ENCODE peak calls at places on chromosomes 5 and 9, in six cellular contexts. Y, T, P, Q, I and J are unnamed samples. For H3K27me3 and H3K9me3, the result is how much of the 10 kb centered on the place peaks cover.

GRCh38 chr5:10199700-10200099 is 50.0 kb downstream of the ATPSCKMT start:
- DNase-seq in Y (no peak), T (no peak), P (no peak), Q (no peak), I (no peak), J (no peak)

GRCh38 chr5:61048534-61048933 is 103.5 kb downstream of the NDUFAF2 start:
- DNase-seq in Y (no peak), T (no peak), P (no peak), Q (no peak), I (no peak), J (no peak)

GRCh38 chr9:113929634-113930092 is 53.6 kb downstream of the ZNF618 start:
- DNase-seq in Y (no peak), T (no peak), P (no peak), Q (no peak), I (no peak), J (no peak)

GRCh38 chr9:16133032-16133431 is 580.2 kb downstream of the CCDC171 start:
- DNase-seq in Y (no peak), T (no peak), P (no peak), Q (no peak), I (no peak), J (no peak)

GRCh38 chr9:12730952-12731351 is 37.8 kb downstream of the TYRP1 start:
- DNase-seq in Y (no peak), T (no peak), P (no peak), Q (no peak), I (no peak), J (no peak)

GRCh38 chr5:77305921-77306320 is 95.4 kb downstream of the PDE8B start:
- DNase-seq in Y (no peak), T (peak), P (no peak), Q (no peak), I (no peak), J (no peak)

GRCh38 chr5:1779782-1780620 is 19.6 kb downstream of the MRPL36 start:
- DNase-seq in Y (no peak), T (peak), P (no peak), Q (no peak), I (peak), J (no peak)

GRCh38 chr5:51843893-51844292 is 460.6 kb downstream of the ISL1 start:
- DNase-seq in Y (no peak), T (no peak), P (no peak), Q (no peak), I (peak), J (no peak)

GRCh38 chr9:109805054-109805453 is 25.1 kb downstream of the PALM2AKAP2 start:
- DNase-seq in Y (no peak), T (no peak), P (no peak), Q (no peak), I (peak), J (peak)

GRCh38 chr5:12794476-12795332 is 890.5 kb upstream of the CTNND2 start:
- DNase-seq in Y (no peak), T (no peak), P (peak), Q (no peak), I (peak), J (no peak)

GRCh38 chr9:68847765-68848164 is 142.7 kb downstream of the PIP5K1B start:
- DNase-seq in Y (no peak), T (no peak), P (no peak), Q (no peak), I (no peak), J (no peak)

GRCh38 chr5:103620851-103621547 is 58.4 kb upstream of the NUDT12 start:
- DNase-seq in Y (no peak), T (no peak), P (no peak), Q (no peak), I (no peak), J (no peak)

GRCh38 chr5:103624035-103624461 is 61.5 kb upstream of the NUDT12 start:
- DNase-seq in Y (no peak), T (no peak), P (no peak), Q (no peak), I (no peak), J (no peak)

GRCh38 chr5:103621548-103621930 is 59.0 kb upstream of the NUDT12 start:
- DNase-seq in Y (no peak), T (no peak), P (no peak), Q (no peak), I (no peak), J (no peak)

DNA sequence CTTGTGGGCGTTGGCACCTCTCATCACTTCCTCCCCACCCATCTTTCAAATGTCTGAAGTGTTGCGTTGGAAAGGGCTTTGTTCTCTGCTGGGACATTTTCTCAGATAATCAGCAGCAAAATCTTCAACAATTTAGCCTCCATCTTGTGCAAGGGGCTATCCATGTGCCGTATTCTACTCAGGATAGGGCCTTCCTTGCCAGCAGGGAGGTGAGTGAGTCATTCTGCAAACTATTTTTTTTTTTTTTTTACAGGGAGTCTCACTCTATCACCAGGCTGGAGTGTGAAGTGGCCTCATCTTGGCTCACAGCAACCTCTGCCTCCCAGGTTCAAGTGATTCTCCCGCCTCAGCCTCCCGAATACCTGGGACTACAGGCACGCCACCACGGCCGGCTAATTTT is 62.2 kb upstream of the NUDT12 start:
- DNase-seq in Y (no peak), T (no peak), P (no peak), Q (no peak), I (no peak), J (no peak)
- H3K27ac ChIP-seq in Y (no peak), T (no peak), P (no peak), Q (no peak), I (peak), J (no peak)

DNA sequence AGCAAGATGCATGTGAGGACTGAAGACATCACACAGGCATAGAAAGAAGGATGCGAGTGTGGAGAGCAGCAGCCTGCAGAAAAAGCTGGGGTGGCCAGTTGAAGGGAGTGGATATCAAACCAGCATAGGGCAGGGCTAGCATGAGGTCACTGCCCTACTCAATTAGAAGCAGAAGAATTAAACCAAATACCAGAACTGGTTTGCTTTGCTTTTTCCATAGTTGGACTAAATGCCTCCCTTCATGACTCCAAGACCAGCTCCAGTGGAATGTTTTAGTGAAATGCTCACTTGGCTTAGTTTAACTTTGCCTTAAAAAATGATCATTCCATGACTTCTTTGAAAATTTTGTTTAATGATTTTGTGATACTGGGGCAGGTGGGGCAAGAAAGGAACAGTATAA is 45.8 kb downstream of the TMEM167A start:
- DNase-seq in Y (no peak), T (no peak), P (no peak), Q (no peak), I (no peak), J (no peak)
- H3K27me3 ChIP-seq in Y (under half), T (under half), P (under half), Q (under half), I (under half), J (under half)

GRCh38 chr5:36013182-36013581 is 22.0 kb upstream of the UGT3A1 start:
- DNase-seq in Y (no peak), T (no peak), P (no peak), Q (no peak), I (no peak), J (no peak)
- H3K9me3 ChIP-seq in Y (under half), T (under half), P (under half), Q (under half), I (under half), J (under half)

GRCh38 chr9:76845254-76845653 is 60.7 kb downstream of the PRUNE2 start:
- DNase-seq in Y (no peak), T (no peak), P (no peak), Q (no peak), I (no peak), J (no peak)
- H3K27ac ChIP-seq in Y (no peak), T (peak), P (no peak), Q (no peak), I (no peak), J (no peak)

GRCh38 chr9:29214162-29214520 is 1640.9 kb upstream of the C9orf72 start:
- DNase-seq in Y (no peak), T (peak), P (peak), Q (no peak), I (no peak), J (no peak)
- H3K27me3 ChIP-seq in Y (under half), T (under half), P (under half), Q (under half), I (under half), J (half or more)

DNA sequence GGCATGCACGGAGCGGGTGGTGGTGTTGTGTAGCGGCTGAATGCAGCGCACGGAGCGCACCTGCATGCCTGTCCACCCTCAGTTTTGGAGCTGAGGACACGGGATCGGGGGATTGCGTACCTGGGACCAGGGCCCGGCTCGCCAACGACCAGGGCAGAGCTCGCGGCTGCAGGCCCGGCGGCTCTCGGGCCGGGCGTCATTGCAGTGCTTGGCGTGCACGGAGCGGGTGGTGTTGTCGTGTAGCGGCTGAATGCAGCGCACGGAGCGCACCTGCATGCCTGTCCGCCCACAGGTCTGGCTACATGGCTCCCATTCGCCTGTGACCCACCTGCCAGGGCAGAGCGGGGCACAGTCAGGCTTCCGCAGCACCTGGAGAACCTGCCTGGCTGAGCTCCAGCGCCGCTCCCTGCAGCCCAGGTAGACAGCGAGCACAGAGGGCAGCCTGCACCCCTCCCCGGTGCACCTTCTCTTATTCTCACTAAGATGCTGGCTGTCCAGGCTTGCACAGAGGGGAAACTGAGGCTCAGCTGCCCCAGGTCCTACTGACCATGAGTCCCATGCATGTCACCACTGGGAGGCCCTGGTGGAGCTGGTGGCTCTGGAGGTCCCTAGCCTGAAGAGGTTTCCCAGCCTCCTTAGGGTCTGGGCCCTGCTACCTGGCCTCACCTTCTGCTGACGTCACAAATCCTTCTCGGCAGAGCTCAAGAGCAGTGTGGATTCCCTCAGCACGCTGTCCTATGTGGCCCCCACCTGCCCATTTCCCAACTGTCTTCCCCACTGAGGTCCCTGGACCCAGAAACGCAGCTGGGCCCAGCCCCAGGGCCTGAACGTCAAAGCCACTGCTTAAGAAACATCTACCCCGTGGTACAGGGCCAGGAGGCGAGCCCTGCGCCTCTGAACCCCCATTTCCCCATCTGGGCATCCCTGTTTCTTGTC is 64.9 kb downstream of the ZNF354C start:
- DNase-seq in Y (no peak), T (no peak), P (no peak), Q (no peak), I (no peak), J (no peak)
- H3K9me3 ChIP-seq in Y (under half), T (under half), P (under half), Q (under half), I (under half), J (under half)

DNA sequence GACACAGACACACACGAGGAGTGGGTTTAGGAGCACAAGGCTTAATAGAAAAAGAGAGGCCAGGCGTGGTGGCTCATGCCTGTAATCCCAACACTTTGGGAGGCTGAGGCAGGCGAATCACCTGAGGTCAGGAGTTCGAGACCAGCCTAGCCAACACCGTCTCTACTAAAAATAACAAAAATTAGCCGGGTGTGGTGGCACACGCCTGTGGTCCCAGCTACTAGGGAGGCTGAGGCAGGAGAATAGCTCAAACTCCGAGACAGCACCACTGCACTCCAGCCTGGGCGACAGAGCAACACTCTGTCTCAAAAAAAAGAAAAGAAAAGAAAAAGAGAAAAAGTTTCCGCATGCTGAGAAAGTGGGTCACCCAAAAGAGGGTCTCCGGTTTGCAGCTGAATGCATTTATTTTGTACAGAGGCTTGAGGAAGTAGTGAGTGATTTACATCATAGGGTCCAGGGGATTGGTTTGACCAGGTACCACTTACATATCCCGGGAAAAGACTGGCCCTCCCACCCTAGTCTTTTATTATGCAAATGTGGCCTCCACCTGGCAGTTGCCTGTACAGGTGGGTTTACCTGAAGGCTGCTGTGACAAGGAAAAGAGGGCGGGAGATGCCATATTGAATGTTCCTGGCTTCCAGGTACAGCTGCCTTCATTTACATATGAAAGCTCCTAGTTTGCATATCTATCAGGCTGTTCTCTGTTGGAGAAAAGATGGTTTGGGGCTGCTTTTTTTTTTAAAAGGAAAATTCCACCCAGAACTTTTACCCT is 366.2 kb upstream of the GRAMD2B start:
- DNase-seq in Y (no peak), T (no peak), P (no peak), Q (no peak), I (no peak), J (no peak)
- H3K27ac ChIP-seq in Y (no peak), T (no peak), P (no peak), Q (no peak), I (no peak), J (no peak)

GRCh38 chr5:176618783-176619182 is 8.8 kb upstream of the GPRIN1 start:
- DNase-seq in Y (no peak), T (no peak), P (no peak), Q (no peak), I (no peak), J (no peak)

GRCh38 chr5:176619203-176619568 is 9.2 kb upstream of the GPRIN1 start:
- DNase-seq in Y (peak), T (no peak), P (no peak), Q (peak), I (peak), J (peak)

GRCh38 chr5:176614805-176615478 is 5.0 kb upstream of the GPRIN1 start:
- DNase-seq in Y (no peak), T (no peak), P (no peak), Q (no peak), I (no peak), J (no peak)

GRCh38 chr5:176619569-176620332 is 9.8 kb upstream of the GPRIN1 start:
- DNase-seq in Y (no peak), T (no peak), P (no peak), Q (no peak), I (no peak), J (no peak)

DNA sequence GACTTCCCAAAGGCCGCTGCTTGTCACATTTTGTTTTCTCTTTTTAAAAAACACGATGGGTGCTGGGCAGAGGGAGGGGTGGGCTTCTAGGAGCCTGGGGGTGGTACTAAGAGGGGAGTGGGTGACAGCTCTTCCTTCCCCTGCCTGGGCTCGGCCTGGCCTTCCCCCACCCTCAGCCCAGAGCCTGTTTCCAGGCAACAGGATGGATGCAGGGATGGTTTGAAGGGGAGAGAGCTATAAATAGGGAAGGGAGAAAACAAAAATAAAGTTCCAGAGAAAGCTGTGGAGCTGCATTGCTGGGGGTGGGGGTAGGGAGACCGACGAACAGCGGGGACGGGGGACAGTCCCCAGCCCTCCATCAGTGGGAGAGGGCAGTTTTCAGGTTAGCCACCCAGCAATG is 6.6 kb upstream of the GPRIN1 start:
- DNase-seq in Y (no peak), T (no peak), P (no peak), Q (no peak), I (no peak), J (no peak)
- H3K27me3 ChIP-seq in Y (under half), T (under half), P (under half), Q (under half), I (under half), J (half or more)